ENCODE peak calls at places on chromosome 1, in four cellular contexts. C is K562, H is HL-60, T is GM12878. A is an unnamed sample.

GRCh38 chr1:232352956-232353355 is 277.0 kb downstream of the SIPA1L2 start:
- DNase-seq in C (no peak), H (no peak), T (no peak), A (no peak)

GRCh38 chr1:2259668-2260392 is 31.7 kb downstream of the SKI start:
- DNase-seq in C (no peak), H (no peak), T (no peak), A (no peak)

GRCh38 chr1:66758247-66758755 is 6.0 kb downstream of the DYNLT5 start:
- DNase-seq in C (peak; percentile 91), H (no peak), T (peak; percentile 40), A (no peak)

GRCh38 chr1:167196185-167196584 is 24.5 kb upstream of the POU2F1 start:
- DNase-seq in C (no peak), H (no peak), T (no peak), A (no peak)

GRCh38 chr1:232875536-232875935 is 70.3 kb downstream of the MAP10 start:
- DNase-seq in C (no peak), H (no peak), T (no peak), A (no peak)

GRCh38 chr1:166700696-166701095 is 138.6 kb upstream of the POGK start:
- DNase-seq in C (peak; percentile 89), H (no peak), T (no peak), A (no peak)

GRCh38 chr1:200041337-200042118 is 14.0 kb downstream of the NR5A2 start:
- DNase-seq in C (no peak), H (no peak), T (no peak), A (no peak)

GRCh38 chr1:94863919-94864318 is 43.8 kb downstream of the SLC44A3 start:
- DNase-seq in C (no peak), H (no peak), T (no peak), A (no peak)

GRCh38 chr1:186843931-186844330 is 15.2 kb downstream of the PLA2G4A start:
- DNase-seq in C (no peak), H (no peak), T (no peak), A (no peak)

GRCh38 chr1:183877321-183877720 is 72.4 kb downstream of the RGL1 start:
- DNase-seq in C (no peak), H (no peak), T (no peak), A (no peak)

GRCh38 chr1:161038523-161039153 is at the start of gene TSTD1:
- DNase-seq in C (no peak), H (peak; percentile 75), T (no peak), A (peak; percentile 89)

GRCh38 chr1:48864913-48865312 is 88.2 kb upstream of the BEND5 start:
- DNase-seq in C (no peak), H (no peak), T (no peak), A (no peak)

GRCh38 chr1:39896909-39897685 is 4.6 kb downstream of the MYCL start:
- DNase-seq in C (peak; percentile 39), H (no peak), T (no peak), A (no peak)

GRCh38 chr1:199954701-199955100 is 72.8 kb upstream of the NR5A2 start:
- DNase-seq in C (peak; percentile 33), H (no peak), T (no peak), A (peak; percentile 25)

GRCh38 chr1:217673387-217673786 is 42.2 kb downstream of the SPATA17 start:
- DNase-seq in C (no peak), H (no peak), T (no peak), A (no peak)

GRCh38 chr1:9883585-9884449 is 26.3 kb downstream of the CTNNBIP1 start:
- DNase-seq in C (no peak), H (no peak), T (no peak), A (no peak)

GRCh38 chr1:54413295-54413694 is 7.1 kb upstream of the SSBP3 start:
- DNase-seq in C (no peak), H (no peak), T (no peak), A (no peak)

GRCh38 chr1:32335951-32336867 is at the start of gene MARCKSL1:
- DNase-seq in C (peak; percentile 89), H (peak; percentile 50), T (no peak), A (peak; percentile 76)

DNA sequence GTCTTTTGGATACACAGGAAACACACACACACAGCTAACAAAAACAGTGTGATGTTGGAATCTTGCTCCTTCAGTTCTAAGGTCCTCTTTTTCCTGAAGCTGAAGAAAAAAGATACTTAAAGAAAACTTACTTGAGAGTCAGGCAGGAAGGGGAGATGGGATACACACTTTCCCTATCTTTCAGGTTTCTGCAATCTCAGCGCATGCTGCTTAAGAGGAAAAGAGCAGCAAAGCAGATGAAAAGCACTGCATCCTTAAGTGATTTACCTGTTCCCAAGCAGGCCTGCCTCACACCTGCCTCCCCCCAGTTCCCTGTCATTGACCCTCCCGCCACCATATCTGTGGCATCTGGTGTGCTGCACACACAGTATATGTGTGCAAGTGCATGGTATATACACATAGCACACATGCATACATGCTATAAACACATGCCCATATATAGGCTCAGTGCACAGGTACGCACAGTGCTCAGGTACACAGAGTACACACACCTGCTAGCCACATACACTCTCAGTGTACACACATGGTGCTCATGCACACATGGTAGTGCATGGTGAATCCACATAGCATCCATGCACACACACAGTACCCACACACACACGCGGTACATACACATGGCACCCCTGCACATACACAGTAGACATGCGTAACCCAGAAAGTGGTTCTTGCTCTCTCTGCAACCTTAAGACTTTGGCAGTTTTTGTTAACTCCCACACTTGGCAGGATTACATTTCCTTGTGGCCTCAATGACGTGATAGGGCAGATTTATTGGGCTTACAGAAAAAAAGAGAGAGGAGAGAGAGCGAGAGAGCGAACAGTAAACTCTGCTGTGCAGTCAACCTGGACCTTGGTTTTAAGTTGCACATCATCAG is 166.9 kb downstream of the TOMM20 start:
- DNase-seq in C (no peak), H (peak; percentile 79), T (no peak), A (no peak)
- TF ChIP-seq POLR2AphosphoS5 in C (no peak), H (peak; percentile 87), T (peak; percentile 19), A (peak; percentile 85)

DNA sequence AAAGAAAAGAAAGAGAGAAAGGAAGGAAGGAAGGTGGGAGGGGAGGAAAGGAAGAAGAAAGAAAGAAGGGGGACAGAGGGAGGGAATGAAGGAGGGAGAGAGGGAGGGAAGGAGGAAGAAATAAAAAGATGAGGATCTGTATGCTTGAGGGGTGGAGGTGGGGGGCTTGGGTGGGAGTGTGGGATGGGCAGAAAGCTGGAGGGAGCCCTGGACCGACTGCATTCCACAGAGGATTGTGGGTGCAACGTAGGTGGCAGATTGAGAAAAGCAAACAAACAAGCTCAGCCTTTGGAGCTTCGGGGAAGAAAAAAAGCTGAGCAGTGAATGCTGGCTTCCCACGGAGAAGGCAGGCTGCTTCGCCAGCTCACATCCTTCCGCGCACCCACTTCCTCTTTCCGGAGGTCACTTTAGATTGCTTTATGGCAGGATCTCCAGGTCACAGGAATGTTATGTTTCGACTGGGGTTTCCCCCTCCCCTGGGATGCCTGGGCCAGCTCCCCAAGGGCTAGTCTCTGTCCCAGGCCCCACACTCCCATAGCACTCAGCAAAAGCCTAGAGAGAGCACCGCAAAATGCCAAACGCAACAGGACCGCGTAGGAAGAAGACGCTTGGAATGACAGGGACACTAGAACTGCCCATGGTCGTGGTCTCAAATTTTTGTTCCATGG is 20.7 kb upstream of the LGALS8 start:
- DNase-seq in C (peak; percentile 74), H (peak; percentile 80), T (no peak), A (no peak)
- TF ChIP-seq SPI1 in C (peak; percentile 100), H (peak; percentile 99), T (peak; percentile 93), A (peak; percentile 81)

DNA sequence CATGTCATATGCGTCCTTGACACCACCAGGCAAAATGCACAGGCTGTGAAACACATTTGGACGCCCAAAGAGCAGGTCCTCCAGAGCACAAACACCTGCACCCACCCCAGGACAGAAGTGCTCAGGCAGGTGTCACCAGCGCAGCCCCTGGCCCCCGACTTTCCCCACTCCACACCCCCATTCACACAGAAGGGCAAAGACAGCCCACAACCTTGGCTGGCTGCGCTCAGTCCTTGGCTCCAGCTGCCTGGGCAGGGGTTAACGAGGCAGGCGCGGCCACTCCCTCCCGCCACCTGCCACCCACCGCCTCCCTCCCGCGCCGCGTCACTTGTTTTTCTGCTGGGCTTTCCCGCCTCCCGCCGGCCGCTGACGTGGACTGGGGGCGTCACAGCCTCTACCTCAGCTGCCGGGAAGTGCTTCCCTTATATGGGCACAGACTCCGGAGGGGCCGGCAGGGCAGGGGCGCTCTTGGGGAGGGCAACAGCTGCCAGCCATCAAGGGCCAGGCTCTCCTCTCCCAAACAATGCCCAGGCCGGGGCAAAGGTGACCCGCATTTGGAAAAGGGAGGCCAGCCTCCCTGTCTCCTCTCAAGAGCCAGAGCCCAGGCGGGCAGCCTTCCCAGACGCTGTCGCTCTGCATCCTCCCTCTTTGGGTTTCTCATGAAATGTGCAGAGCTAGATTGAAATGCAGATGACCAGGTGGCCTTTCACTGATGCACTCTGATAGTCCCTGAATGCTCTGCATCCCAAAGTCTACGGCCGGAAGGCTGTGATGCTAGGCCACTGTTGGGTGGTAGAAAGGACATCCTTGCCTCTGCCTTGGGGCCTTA is 14.8 kb upstream of the BTG2 start:
- DNase-seq in C (peak; percentile 88), H (no peak), T (no peak), A (peak; percentile 77)
- TF ChIP-seq POLR2AphosphoS5 in C (no peak), H (no peak), T (peak; percentile 66), A (peak; percentile 77)

GRCh38 chr1:244901400-244901799 is 37.1 kb upstream of the HNRNPU start:
- DNase-seq in C (no peak), H (no peak), T (no peak), A (no peak)
- TF ChIP-seq SPI1 in C (no peak), H (no peak), T (no peak), A (no peak)

DNA sequence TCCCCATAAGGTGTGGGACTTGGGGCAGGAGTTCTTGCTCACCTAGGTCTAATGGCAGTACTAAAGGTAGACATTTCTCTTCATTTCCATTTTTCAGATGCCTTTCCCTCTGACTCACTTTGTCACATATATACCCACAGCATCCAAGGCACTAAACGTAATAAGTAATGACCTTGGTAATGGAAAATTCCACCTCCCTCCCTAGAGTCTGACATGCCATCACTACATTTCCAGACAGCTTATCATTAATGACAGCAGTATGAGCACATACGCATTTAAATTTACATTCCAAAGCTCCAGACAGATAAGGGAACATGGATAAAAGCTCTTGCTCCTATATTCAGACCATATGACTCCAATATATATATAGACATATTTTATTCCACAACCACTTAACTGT is 191.7 kb upstream of the GORAB start:
- DNase-seq in C (no peak), H (no peak), T (no peak), A (no peak)
- TF ChIP-seq POLR2AphosphoS5 in C (no peak), H (no peak), T (no peak), A (no peak)

GRCh38 chr1:222896630-222897526 is 82.0 kb downstream of the DISP1 start:
- DNase-seq in C (no peak), H (no peak), T (no peak), A (no peak)
- TF ChIP-seq SPI1 in C (no peak), H (peak; percentile 44), T (no peak), A (no peak)

DNA sequence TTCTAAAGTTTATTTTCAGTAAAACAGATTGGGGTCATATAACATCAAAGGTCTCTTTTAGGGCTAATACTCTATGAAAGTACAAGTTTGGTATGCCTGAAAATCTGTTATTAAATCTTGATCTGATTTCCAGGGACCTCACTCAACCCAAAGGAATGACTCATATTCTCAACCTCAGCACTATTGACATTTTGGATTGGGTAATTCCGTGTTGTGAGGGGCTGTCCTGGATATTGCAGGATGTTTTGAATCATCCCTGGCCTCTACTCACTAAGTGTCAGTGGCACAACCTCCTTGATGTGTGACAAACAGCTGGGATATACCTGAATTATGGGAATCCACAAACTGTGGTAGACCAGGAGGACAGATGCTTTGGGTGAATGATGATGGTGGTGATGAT is 51.5 kb upstream of the CYP2J2 start:
- DNase-seq in C (no peak), H (no peak), T (no peak), A (no peak)
- TF ChIP-seq POLR2AphosphoS5 in C (no peak), H (no peak), T (no peak), A (no peak)